ENCODE peak calls at places on chromosomes 2 and 18, in four cellular contexts. R is CD4-positive, CD25-positive, alpha-beta regulatory T cell; W is naive B cell; E is left colon. V is an unnamed sample.

GRCh38 chr2:130865401-130865800 is 28.7 kb downstream of the ARHGEF4 start:
- DNase-seq in E (no peak), R (no peak), W (no peak), V (no peak)

GRCh38 chr2:20698916-20699613 is 32.1 kb downstream of the GDF7 start:
- DNase-seq in W (no peak), R (no peak), E (no peak), V (no peak)

GRCh38 chr2:207048421-207048820 is 109.1 kb downstream of the CPO start:
- DNase-seq in R (no peak), E (no peak), W (no peak), V (no peak)

GRCh38 chr2:197705912-197706838 is 1.0 kb downstream of the MARS2 start:
- DNase-seq in W (no peak), R (peak), E (peak), V (no peak)

GRCh38 chr2:148006249-148007007 is 14.1 kb downstream of the ORC4 start:
- DNase-seq in R (no peak), W (no peak), E (no peak), V (no peak)

GRCh38 chr2:164613321-164613982 is 7.8 kb downstream of the GRB14 start:
- DNase-seq in W (no peak), R (no peak), E (no peak), V (no peak)

GRCh38 chr18:75142677-75143076 is 66.3 kb downstream of the PTGR3 start:
- DNase-seq in R (no peak), E (no peak), W (no peak), V (no peak)

GRCh38 chr2:156157670-156158069 is 174.9 kb downstream of the NR4A2 start:
- DNase-seq in W (no peak), R (no peak), E (no peak), V (no peak)

GRCh38 chr18:68779169-68779568 is 18.7 kb upstream of the CCDC102B start:
- DNase-seq in R (no peak), W (no peak), E (no peak), V (no peak)

GRCh38 chr18:2894131-2894840 is 47.5 kb downstream of the EMILIN2 start:
- DNase-seq in W (no peak), R (no peak), E (no peak), V (no peak)